ENCODE peak calls at places on chromosomes 16 and 17, in six cellular contexts. K, N, D, S, I and J are unnamed samples.

GRCh38 chr16:50310308-50311133 is 44.2 kb downstream of the ADCY7 start:
- ATAC-seq in K (no peak), N (peak), D (peak), S (no peak), I (peak), J (no peak)

GRCh38 chr17:31926100-31926729 is 10.6 kb upstream of the SUZ12 start:
- ATAC-seq in K (no peak), N (peak), D (no peak), S (no peak), I (no peak), J (no peak)

GRCh38 chr17:65042911-65043310 is 13.6 kb downstream of the GNA13 start:
- ATAC-seq in K (no peak), N (no peak), D (no peak), S (no peak), I (no peak), J (no peak)

GRCh38 chr17:46167826-46168569 is 25.2 kb downstream of the KANSL1 start:
- ATAC-seq in K (no peak), N (no peak), D (no peak), S (no peak), I (peak), J (no peak)

GRCh38 chr17:62725791-62726249 is 82.3 kb downstream of the MARCHF10 start:
- ATAC-seq in K (no peak), N (no peak), D (no peak), S (no peak), I (no peak), J (no peak)

GRCh38 chr17:48472485-48473281 is 42.7 kb upstream of the SKAP1 start:
- ATAC-seq in K (peak), N (peak), D (peak), S (no peak), I (no peak), J (no peak)

GRCh38 chr17:4948997-4949320 is 629 bp upstream of the PFN1 start:
- ATAC-seq in K (peak), N (peak), D (peak), S (peak), I (peak), J (peak)

GRCh38 chr17:42843358-42843934 is 934 bp upstream of the AOC2 start:
- ATAC-seq in K (peak), N (no peak), D (peak), S (peak), I (peak), J (peak)

GRCh38 chr16:85220125-85220839 is 108.0 kb upstream of the CIBAR2 start:
- ATAC-seq in K (no peak), N (no peak), D (no peak), S (peak), I (peak), J (peak)
- TF ChIP-seq EP300 in K (no peak), N (no peak), D (no peak), S (no peak), I (no peak), J (no peak)

GRCh38 chr17:69412336-69412735 is 2.2 kb upstream of the MAP2K6 start:
- ATAC-seq in K (no peak), N (no peak), D (no peak), S (no peak), I (no peak), J (no peak)

GRCh38 chr17:69415431-69415830 is 934 bp downstream of the MAP2K6 start:
- ATAC-seq in K (no peak), N (no peak), D (no peak), S (no peak), I (no peak), J (no peak)

GRCh38 chr17:69411766-69412165 is 2.7 kb upstream of the MAP2K6 start:
- ATAC-seq in K (no peak), N (no peak), D (no peak), S (no peak), I (no peak), J (no peak)

GRCh38 chr17:69417545-69418483 is 3.3 kb downstream of the MAP2K6 start:
- ATAC-seq in K (no peak), N (no peak), D (no peak), S (no peak), I (no peak), J (no peak)

DNA sequence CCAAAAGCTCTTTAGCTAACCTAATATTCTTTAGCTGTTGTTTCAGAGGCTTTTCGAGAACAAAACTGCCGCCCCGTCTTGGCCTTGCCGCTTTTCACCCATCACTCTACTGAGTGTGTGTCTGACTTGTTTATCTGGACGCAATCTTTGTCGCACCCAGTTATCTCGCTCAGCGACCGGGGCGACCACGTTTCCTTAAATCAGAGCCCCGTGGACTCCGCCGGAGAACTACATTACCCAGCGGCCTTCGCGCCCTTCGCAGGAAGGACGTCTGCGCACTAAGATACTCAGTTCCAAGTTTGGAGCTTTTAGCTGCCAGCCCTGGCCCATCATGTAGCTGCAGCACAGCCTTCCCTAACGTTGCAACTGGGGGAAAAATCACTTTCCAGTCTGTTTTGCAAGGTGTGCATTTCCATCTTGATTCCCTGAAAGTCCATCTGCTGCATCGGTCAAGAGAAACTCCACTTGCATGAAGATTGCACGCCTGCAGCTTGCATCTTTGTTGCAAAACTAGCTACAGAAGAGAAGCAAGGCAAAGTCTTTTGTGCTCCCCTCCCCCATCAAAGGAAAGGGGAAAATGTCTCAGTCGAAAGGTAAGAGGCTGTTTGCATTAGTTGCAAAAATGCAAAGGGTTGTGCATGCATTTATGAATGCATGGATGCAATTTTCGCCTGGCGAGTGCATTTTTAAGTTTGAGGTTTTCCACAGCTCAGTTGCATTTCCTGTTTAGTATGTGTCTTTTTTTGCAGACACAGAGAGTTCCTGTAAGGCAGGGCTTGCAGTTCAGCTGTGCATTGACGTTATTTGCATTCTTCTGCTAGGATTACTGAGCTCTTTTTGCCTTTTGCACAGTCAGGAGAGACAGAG is at the start of gene MAP2K6:
- ATAC-seq in K (peak), N (peak), D (peak), S (peak), I (peak), J (peak)
- TF ChIP-seq POLR2A in K (no peak), N (peak), D (peak), S (no peak), I (peak), J (no peak)

DNA sequence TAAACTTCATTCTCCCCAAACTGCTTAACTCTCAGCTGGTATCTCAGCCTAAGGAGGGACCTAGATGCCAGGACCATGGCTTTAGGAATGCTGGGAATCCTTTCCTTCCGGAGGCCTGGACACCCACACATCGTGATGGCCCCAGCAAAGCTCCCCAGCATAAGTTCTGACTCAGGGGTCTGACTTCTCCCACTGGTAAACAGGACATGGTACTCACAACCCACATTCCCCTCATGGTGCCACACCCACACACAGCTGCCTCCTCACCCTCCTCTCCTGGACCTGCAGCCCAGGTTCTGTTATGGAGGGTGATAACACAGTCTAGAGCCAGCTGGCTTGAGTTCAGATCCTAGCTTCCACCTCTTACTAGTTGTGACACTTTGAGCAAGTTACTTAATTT is 710 bp upstream of the RNF227 start:
- ATAC-seq in K (no peak), N (no peak), D (no peak), S (no peak), I (peak), J (no peak)
- H3K4me3 ChIP-seq in K (no peak), N (no peak), D (no peak), S (peak), I (no peak), J (peak)

DNA sequence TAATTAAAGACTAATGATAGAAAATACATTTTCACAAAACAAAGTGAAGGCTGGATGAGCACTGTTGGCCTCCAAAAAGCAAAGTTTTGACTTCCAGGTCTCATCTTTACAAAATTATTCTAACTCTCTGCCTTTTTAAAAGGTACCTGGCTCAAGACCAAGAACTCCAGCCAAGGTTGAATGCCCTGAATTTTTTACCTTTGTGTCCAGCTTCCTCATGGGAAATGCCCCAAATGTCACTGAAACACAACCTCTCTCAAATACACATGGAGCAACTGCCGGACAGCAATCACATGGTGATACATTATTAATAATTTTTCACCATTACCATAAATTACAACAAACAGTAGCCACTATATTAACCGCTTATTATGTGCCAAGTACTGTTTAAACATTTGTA is 32.2 kb downstream of the ADAMTS18 start:
- ATAC-seq in K (no peak), N (no peak), D (no peak), S (no peak), I (no peak), J (no peak)
- TF ChIP-seq EP300 in K (no peak), N (no peak), D (no peak), S (no peak), I (no peak), J (no peak)

DNA sequence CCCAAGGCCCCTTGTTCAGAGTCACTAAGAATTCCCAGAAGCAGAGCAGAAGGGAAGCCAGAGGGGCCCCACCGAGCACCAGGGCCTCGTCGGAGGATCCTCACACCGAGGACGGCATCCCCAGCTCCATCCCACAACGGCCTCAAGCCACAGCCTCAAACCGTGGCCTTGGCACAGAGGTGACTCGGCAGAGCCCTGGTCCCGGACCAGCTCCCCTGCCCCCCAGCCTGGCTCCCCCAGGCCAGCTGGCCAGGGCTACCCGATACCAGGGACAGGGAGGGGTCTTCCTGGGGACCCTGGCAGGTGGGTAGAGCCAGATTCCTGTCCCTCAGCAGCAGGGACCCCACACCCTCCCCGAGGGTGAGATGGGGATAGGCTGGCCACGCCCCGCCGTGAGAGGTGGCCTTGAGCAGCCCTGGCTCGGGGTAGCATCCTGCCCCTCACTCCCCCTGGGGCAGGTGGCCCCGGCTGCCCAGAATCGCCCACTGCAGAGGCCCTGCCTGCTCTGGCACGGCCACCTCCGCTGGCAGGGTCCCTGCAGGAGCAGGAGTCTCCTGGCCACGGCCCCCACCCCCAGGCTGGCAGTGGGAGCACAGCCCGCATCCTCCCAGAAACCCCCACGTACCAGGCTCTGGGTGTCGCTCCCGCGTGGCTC is 5.6 kb upstream of the PVALEF start:
- ATAC-seq in K (no peak), N (no peak), D (no peak), S (peak), I (no peak), J (no peak)
- TF ChIP-seq POLR2A in K (no peak), N (no peak), D (no peak), S (no peak), I (no peak), J (no peak)